ENCODE peak calls at places on chromosomes 12 and 14, in six cellular contexts. B, P, N, Y, C and H are unnamed samples.

GRCh38 chr14:60485600-60486251 is at the start of gene C14orf39:
- DNase-seq in P (no peak), B (no peak), N (no peak), Y (peak), C (peak), H (peak)

GRCh38 chr12:113082486-113083148 is 26.1 kb downstream of the DTX1 start:
- DNase-seq in N (no peak), Y (no peak), C (no peak), B (no peak), P (no peak), H (no peak)

GRCh38 chr12:98814254-98814653 is 169.2 kb downstream of the APAF1 start:
- DNase-seq in Y (no peak), C (no peak), P (no peak), N (no peak), B (no peak), H (no peak)

GRCh38 chr12:49697808-49698207 is 9.4 kb downstream of the FMNL3 start:
- DNase-seq in P (no peak), N (no peak), C (no peak), Y (no peak), B (no peak), H (no peak)

GRCh38 chr12:4962539-4963486 is 53.1 kb downstream of the KCNA1 start:
- DNase-seq in C (no peak), P (no peak), B (no peak), N (no peak), Y (no peak), H (no peak)

GRCh38 chr12:64627781-64628180 is 17.5 kb downstream of the RASSF3 start:
- DNase-seq in P (no peak), B (no peak), C (no peak), N (no peak), Y (no peak), H (no peak)

GRCh38 chr12:118189761-118190181 is 53.8 kb downstream of the PEBP1 start:
- DNase-seq in Y (no peak), C (peak), N (no peak), P (no peak), B (no peak), H (no peak)

GRCh38 chr12:20006856-20007255 is 361.5 kb upstream of the PDE3A start:
- DNase-seq in C (no peak), N (no peak), B (no peak), Y (no peak), P (no peak), H (no peak)

GRCh38 chr12:124152733-124153132 is 142.2 kb upstream of the RFLNA start:
- DNase-seq in C (no peak), Y (no peak), P (no peak), N (no peak), B (no peak), H (no peak)

GRCh38 chr12:103800252-103800771 is 40.7 kb downstream of the NT5DC3 start:
- DNase-seq in Y (peak), P (no peak), B (peak), C (peak), N (no peak), H (no peak)

GRCh38 chr14:93207468-93208308 is 632 bp downstream of the UBR7 start:
- DNase-seq in B (no peak), C (peak), Y (peak), P (no peak), N (no peak), H (no peak)

GRCh38 chr12:92363295-92364146 is 217.9 kb upstream of the BTG1 start:
- DNase-seq in C (peak), P (no peak), N (no peak), B (no peak), Y (no peak), H (no peak)

GRCh38 chr14:32710351-32711102 is 228.2 kb upstream of the NPAS3 start:
- DNase-seq in P (no peak), B (no peak), N (no peak), Y (no peak), C (no peak), H (no peak)

GRCh38 chr12:76047742-76048141 is 16.2 kb upstream of the PHLDA1 start:
- DNase-seq in C (no peak), N (no peak), B (no peak), Y (no peak), P (no peak), H (no peak)

GRCh38 chr14:33839193-33840076 is 111.4 kb downstream of the EGLN3 start:
- DNase-seq in C (peak), B (peak), N (no peak), Y (peak), P (peak), H (no peak)

GRCh38 chr14:99519347-99519881 is 38.2 kb downstream of the CCNK start:
- DNase-seq in C (no peak), N (no peak), Y (no peak), B (no peak), P (no peak), H (no peak)

GRCh38 chr12:65522956-65523857 is 244.7 kb downstream of the MSRB3 start:
- DNase-seq in C (no peak), P (no peak), B (no peak), Y (no peak), N (no peak), H (no peak)

GRCh38 chr12:93908846-93909592 is 231.8 kb downstream of the CRADD start:
- DNase-seq in C (no peak), P (no peak), B (no peak), N (no peak), Y (no peak), H (no peak)

GRCh38 chr12:82873951-82874350 is 187.2 kb downstream of the TMTC2 start:
- DNase-seq in B (no peak), Y (no peak), P (no peak), N (no peak), C (peak), H (no peak)

GRCh38 chr14:104582649-104583048 is 3.1 kb downstream of the C14orf180 start:
- DNase-seq in Y (peak), N (no peak), P (no peak), B (no peak), C (no peak), H (no peak)

DNA sequence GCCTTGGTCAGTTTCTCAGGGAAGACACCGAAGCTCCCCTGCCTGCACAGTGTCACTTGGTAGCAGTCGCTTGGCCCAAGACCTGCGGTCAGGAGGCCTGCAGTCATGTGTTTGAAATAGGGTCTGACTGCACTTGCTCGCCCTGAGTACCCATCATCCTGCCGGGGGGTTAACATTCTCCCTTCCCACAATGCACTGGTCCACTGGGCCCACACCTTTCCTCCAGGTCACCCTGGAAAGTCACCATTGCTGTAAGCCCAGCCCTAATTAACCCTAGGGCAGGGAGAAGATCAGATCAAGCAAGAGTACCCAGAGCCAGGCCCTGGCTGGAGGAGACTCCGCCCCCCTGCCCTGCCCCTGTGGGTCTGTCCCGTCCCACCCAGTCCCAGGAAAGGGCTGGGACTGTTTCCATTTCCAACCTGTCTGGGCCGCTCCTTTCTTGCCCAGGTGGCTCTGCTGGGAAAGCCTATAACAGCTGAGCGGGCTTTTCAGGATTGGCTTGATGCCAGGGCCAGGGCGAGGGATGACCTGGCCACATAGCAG is 87.1 kb downstream of the ZFP36L1 start:
- DNase-seq in B (no peak), P (no peak), N (no peak), C (no peak), Y (peak), H (no peak)
- TF ChIP-seq TAF1 in B (no peak), P (no peak), N (no peak), C (no peak), Y (no peak), H (no peak)

DNA sequence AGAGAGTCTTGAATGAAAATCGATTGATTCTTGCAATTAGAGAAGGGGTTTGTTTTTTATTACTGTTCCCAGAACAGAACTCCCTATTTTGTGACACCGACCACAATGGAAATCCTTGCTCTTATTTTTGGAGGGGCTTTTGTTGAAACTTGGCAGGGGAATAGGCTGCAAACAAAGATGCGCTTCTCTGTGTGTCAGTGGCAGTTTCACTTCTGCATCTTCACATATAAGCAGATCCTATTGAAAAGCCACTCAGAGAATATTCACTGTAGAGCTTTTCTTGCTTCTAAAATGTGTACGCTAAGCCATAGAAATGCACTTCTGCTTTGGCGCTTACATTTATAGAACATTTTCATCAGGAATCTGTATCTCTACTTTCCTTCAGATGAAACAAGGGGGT is 1822.4 kb upstream of the SEL1L start:
- DNase-seq in N (no peak), P (no peak), C (no peak), B (no peak), Y (no peak), H (no peak)
- TF ChIP-seq TAF1 in N (no peak), P (no peak), C (no peak), B (no peak), Y (no peak), H (no peak)

GRCh38 chr14:94342334-94342934 is 19.3 kb upstream of the SERPINA6 start:
- DNase-seq in Y (no peak), P (no peak), N (no peak), C (peak), B (peak), H (no peak)
- TF ChIP-seq TAF1 in Y (no peak), P (no peak), N (no peak), C (peak), B (no peak), H (no peak)

GRCh38 chr14:87992349-87992719 is 648 bp downstream of the GALC start:
- DNase-seq in C (no peak), P (no peak), B (no peak), N (no peak), Y (no peak), H (no peak)
- TF ChIP-seq TAF1 in C (no peak), P (no peak), B (no peak), N (no peak), Y (no peak), H (no peak)

DNA sequence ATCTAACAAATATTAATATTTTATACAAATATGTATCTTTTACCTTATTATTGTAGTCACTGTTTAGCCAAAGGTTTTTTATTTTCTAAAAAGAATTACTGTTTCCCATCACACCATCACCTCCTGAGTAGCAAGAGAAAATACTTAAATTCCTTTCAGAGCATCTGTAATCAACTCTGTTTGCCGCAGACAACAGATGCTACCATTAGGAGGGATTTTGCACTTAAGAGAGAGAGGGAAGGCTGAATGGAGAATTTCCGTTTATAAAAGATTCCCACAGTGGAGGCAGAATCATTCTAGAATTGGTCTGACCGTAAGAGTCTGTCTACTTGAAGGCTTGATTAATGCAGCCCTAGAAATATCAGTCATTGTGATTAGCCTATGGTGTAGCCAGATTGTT is 115.8 kb downstream of the NEDD1 start:
- DNase-seq in C (no peak), Y (no peak), P (no peak), B (no peak), N (no peak), H (no peak)
- TF ChIP-seq TAF1 in C (no peak), Y (no peak), P (no peak), B (no peak), N (no peak), H (no peak)

GRCh38 chr14:52235434-52235833 is 32.1 kb upstream of the PTGDR start:
- DNase-seq in C (no peak), P (no peak), N (no peak), B (no peak), Y (no peak), H (no peak)
- TF ChIP-seq TAF1 in C (no peak), P (no peak), N (no peak), B (no peak), Y (no peak), H (no peak)

GRCh38 chr14:61558271-61558670 is 137.0 kb upstream of the HIF1A start:
- DNase-seq in P (no peak), B (no peak), C (no peak), Y (no peak), N (no peak), H (no peak)
- TF ChIP-seq TAF1 in P (no peak), B (no peak), C (no peak), Y (no peak), N (no peak), H (no peak)

GRCh38 chr12:58939399-58940100 is 19.2 kb upstream of the LRIG3 start:
- DNase-seq in N (no peak), P (no peak), C (no peak), B (no peak), Y (no peak), H (no peak)
- TF ChIP-seq TAF1 in N (no peak), P (no peak), C (no peak), B (no peak), Y (no peak), H (no peak)

GRCh38 chr14:80475074-80475473 is 263.8 kb upstream of the DIO2 start:
- DNase-seq in C (no peak), P (no peak), N (no peak), B (no peak), Y (no peak), H (no peak)
- TF ChIP-seq TAF1 in C (no peak), P (no peak), N (no peak), B (no peak), Y (no peak), H (no peak)

DNA sequence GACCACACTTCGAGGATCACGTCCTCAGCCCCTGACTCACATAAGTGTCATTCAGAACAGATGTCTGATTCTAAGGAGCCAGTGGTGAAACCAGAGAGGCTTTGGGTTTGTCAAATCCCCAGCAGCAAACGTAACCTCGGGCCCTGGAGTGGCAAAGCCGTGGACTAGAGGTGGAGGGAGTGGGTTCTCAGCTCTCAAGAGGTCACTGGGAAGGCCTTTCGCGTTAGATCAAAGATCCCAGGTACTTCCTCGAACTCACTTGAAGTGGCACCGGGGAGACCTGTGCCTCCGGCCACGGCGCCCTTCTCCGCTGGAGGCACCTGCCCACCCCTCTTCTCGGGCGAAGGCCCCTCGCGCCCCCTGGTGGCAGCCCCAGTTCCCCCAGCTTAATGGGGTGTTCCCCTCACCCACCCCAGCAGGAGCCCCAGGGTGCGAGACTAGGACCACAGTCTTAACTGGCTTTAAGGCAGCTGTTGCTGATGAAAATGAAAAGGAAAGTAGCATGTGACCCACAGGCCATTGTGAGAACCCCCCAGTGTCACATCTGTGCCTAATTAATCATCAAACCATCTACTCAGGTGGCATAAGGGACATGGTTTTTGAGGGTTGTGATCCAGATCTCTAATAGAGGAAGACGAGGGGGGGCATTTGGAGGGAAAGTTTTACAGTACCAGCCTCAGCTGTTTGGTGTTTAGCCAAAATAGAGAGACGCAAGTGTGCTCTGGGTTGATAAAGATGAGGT is 672 bp upstream of the ESR2 start:
- DNase-seq in N (peak), C (peak), B (peak), Y (peak), P (peak), H (peak)
- TF ChIP-seq TAF1 in N (no peak), C (no peak), B (no peak), Y (no peak), P (no peak), H (no peak)